ENCODE peak calls at places on chromosome 2, in four cellular contexts. One of them, this sample, is unnamed.

GRCh38 chr2:200302940-200303727 is 3.4 kb upstream of the SPATS2L start:
- DNase-seq in amniotic epithelial cell: peak
- DNase-seq in HT1080: peak
- DNase-seq in ovary: no peak
- DNase-seq in this sample: peak

GRCh38 chr2:218679119-218679518 is 7.2 kb downstream of the STK36 start:
- DNase-seq in amniotic epithelial cell: no peak
- DNase-seq in HT1080: peak
- DNase-seq in ovary: no peak
- DNase-seq in this sample: peak

GRCh38 chr2:19649785-19650380 is 251.9 kb downstream of the TTC32 start:
- DNase-seq in amniotic epithelial cell: peak
- DNase-seq in HT1080: peak
- DNase-seq in ovary: no peak
- DNase-seq in this sample: peak

GRCh38 chr2:233435436-233436190 is 81.3 kb downstream of the DGKD start:
- DNase-seq in amniotic epithelial cell: no peak
- DNase-seq in HT1080: no peak
- DNase-seq in ovary: no peak
- DNase-seq in this sample: no peak

GRCh38 chr2:67627456-67627855 is 230.3 kb downstream of the ETAA1 start:
- DNase-seq in amniotic epithelial cell: peak
- DNase-seq in HT1080: no peak
- DNase-seq in ovary: no peak
- DNase-seq in this sample: no peak

GRCh38 chr2:4882421-4882820 is 809.8 kb upstream of the SOX11 start:
- DNase-seq in amniotic epithelial cell: no peak
- DNase-seq in HT1080: no peak
- DNase-seq in ovary: no peak
- DNase-seq in this sample: peak

GRCh38 chr2:227816507-227817274 is 3.0 kb downstream of the CCL20 start:
- DNase-seq in amniotic epithelial cell: peak
- DNase-seq in HT1080: no peak
- DNase-seq in ovary: no peak
- DNase-seq in this sample: no peak

GRCh38 chr2:108239786-108240185 is at the start of gene SULT1C3:
- DNase-seq in amniotic epithelial cell: no peak
- DNase-seq in HT1080: no peak
- DNase-seq in ovary: no peak
- DNase-seq in this sample: no peak

GRCh38 chr2:232026941-232027340 is 65.4 kb downstream of the DIS3L2 start:
- DNase-seq in amniotic epithelial cell: no peak
- DNase-seq in HT1080: no peak
- DNase-seq in ovary: no peak
- DNase-seq in this sample: no peak

GRCh38 chr2:226080323-226080722 is 680.8 kb downstream of the NYAP2 start:
- DNase-seq in amniotic epithelial cell: peak
- DNase-seq in HT1080: peak
- DNase-seq in ovary: no peak
- DNase-seq in this sample: peak

GRCh38 chr2:148965596-148966431 is 72.7 kb upstream of the LYPD6B start:
- DNase-seq in amniotic epithelial cell: no peak
- DNase-seq in HT1080: no peak
- DNase-seq in ovary: no peak
- DNase-seq in this sample: no peak

GRCh38 chr2:217947341-217948316 is 55.2 kb downstream of the TNS1 start:
- DNase-seq in amniotic epithelial cell: no peak
- DNase-seq in HT1080: no peak
- DNase-seq in ovary: no peak
- DNase-seq in this sample: no peak

GRCh38 chr2:52976132-52976949 is 791.3 kb upstream of the CHAC2 start:
- DNase-seq in amniotic epithelial cell: peak
- DNase-seq in HT1080: peak
- DNase-seq in ovary: no peak
- DNase-seq in this sample: peak

GRCh38 chr2:112147796-112148195 is 9.6 kb downstream of the FBLN7 start:
- DNase-seq in amniotic epithelial cell: no peak
- DNase-seq in HT1080: no peak
- DNase-seq in ovary: no peak
- DNase-seq in this sample: no peak

GRCh38 chr2:126834006-126834659 is 64.6 kb upstream of the TEX51 start:
- DNase-seq in amniotic epithelial cell: no peak
- DNase-seq in HT1080: no peak
- DNase-seq in ovary: no peak
- DNase-seq in this sample: no peak

GRCh38 chr2:112958428-112959108 is 19.2 kb upstream of the IL36G start:
- DNase-seq in amniotic epithelial cell: peak
- DNase-seq in HT1080: peak
- DNase-seq in ovary: no peak
- DNase-seq in this sample: peak

GRCh38 chr2:46967990-46968647 is 52.5 kb upstream of the MCFD2 start:
- DNase-seq in amniotic epithelial cell: peak
- DNase-seq in HT1080: peak
- DNase-seq in ovary: peak
- DNase-seq in this sample: peak

GRCh38 chr2:62489162-62489561 is 16.8 kb downstream of the TMEM17 start:
- DNase-seq in amniotic epithelial cell: no peak
- DNase-seq in HT1080: no peak
- DNase-seq in ovary: no peak
- DNase-seq in this sample: no peak

GRCh38 chr2:101152195-101153076 is 1.3 kb upstream of the TBC1D8 start:
- DNase-seq in amniotic epithelial cell: peak
- DNase-seq in HT1080: peak
- DNase-seq in ovary: peak
- DNase-seq in this sample: peak

GRCh38 chr2:119736021-119736420 is 23.7 kb upstream of the PTPN4 start:
- DNase-seq in amniotic epithelial cell: no peak
- DNase-seq in HT1080: no peak
- DNase-seq in ovary: no peak
- DNase-seq in this sample: no peak

GRCh38 chr2:86809481-86810121 is 18.9 kb upstream of the CD8A start:
- DNase-seq in amniotic epithelial cell: no peak
- DNase-seq in HT1080: no peak
- DNase-seq in ovary: no peak
- DNase-seq in this sample: no peak